ENCODE peak calls at places on chromosomes 11 and 22, in ten cellular contexts. Q, S, V, Z, R, F, N, D, T and X are unnamed samples.

GRCh38 chr11:100467821-100468508 is 219.1 kb upstream of the ARHGAP42 start:
- DNase-seq in D (no peak), R (no peak), N (no peak), F (no peak), S (no peak), Q (peak; percentile 5), V (no peak), Z (no peak), T (no peak), X (no peak)

GRCh38 chr11:96134622-96135021 is 208.4 kb downstream of the MAML2 start:
- DNase-seq in Q (no peak), R (peak; percentile 86), N (no peak), Z (no peak), F (no peak), D (no peak), V (no peak), T (no peak), S (no peak), X (no peak)

GRCh38 chr22:40200795-40201194 is 23.1 kb downstream of the TNRC6B start:
- DNase-seq in Q (no peak), R (no peak), F (no peak), S (no peak), D (no peak), N (no peak), V (no peak), Z (no peak), T (no peak), X (no peak)

GRCh38 chr11:88320149-88320559 is 17.4 kb downstream of the CTSC start:
- DNase-seq in R (peak; percentile 90), T (no peak), N (peak; percentile 76), Z (no peak), F (no peak), V (no peak), S (no peak), D (no peak), Q (peak; percentile 18), X (no peak)

GRCh38 chr11:87198266-87198881 is 160.6 kb downstream of the TMEM135 start:
- DNase-seq in S (no peak), R (no peak), T (no peak), Q (no peak), N (no peak), V (no peak), F (no peak), D (no peak), Z (no peak), X (no peak)

GRCh38 chr11:88315981-88316441 is 21.5 kb downstream of the CTSC start:
- DNase-seq in Q (no peak), F (no peak), R (peak; percentile 64), S (no peak), Z (no peak), D (no peak), N (no peak), T (no peak), V (no peak), X (no peak)

GRCh38 chr11:85647078-85647477 is 689 bp upstream of the TMEM126A start:
- DNase-seq in V (no peak), T (no peak), Q (no peak), R (no peak), F (no peak), N (no peak), D (no peak), Z (no peak), S (no peak), X (no peak)

GRCh38 chr11:9461068-9461759 is 402 bp downstream of the ZNF143 start:
- DNase-seq in T (peak; percentile 88), F (peak; percentile 75), Z (peak; percentile 90), S (peak; percentile 72), V (peak; percentile 96), Q (peak; percentile 83), R (peak; percentile 59), D (peak; percentile 65), N (peak; percentile 73), X (peak; percentile 73)

GRCh38 chr11:64406221-64406946 is 47.4 kb downstream of the RPS6KA4 start:
- DNase-seq in S (no peak), Z (no peak), V (peak; percentile 78), Q (no peak), F (no peak), D (no peak), N (no peak), T (no peak), R (no peak), X (no peak)

GRCh38 chr11:11813288-11813962 is 28.3 kb upstream of the USP47 start:
- DNase-seq in S (no peak), T (peak; percentile 43), F (no peak), V (peak; percentile 78), D (no peak), Q (no peak), R (peak; percentile 99), N (peak; percentile 93), Z (no peak), X (peak; percentile 33)

GRCh38 chr11:5476184-5476819 is 12.2 kb upstream of the OR52D1 start:
- DNase-seq in Q (peak; percentile 69), N (peak; percentile 12), R (peak; percentile 47), F (peak; percentile 58), D (no peak), Z (peak; percentile 72), V (no peak), S (peak; percentile 30), T (no peak), X (peak; percentile 13)

GRCh38 chr11:67045314-67045713 is 11.3 kb upstream of the RHOD start:
- DNase-seq in T (no peak), N (peak; percentile 89), Q (peak; percentile 92), F (no peak), S (no peak), V (no peak), Z (peak; percentile 69), D (no peak), R (peak; percentile 80), X (no peak)

GRCh38 chr11:96741068-96741467 is 351.3 kb downstream of the JRKL start:
- DNase-seq in V (no peak), S (no peak), T (no peak), Z (no peak), R (no peak), N (peak; percentile 10), Q (peak; percentile 3), F (no peak), D (no peak), X (no peak)

GRCh38 chr22:26174280-26174679 is 5.0 kb downstream of the SEZ6L start:
- DNase-seq in Z (no peak), D (no peak), F (peak; percentile 47), S (no peak), V (no peak), N (no peak), T (no peak), R (no peak), Q (peak; percentile 1), X (no peak)

GRCh38 chr11:98107736-98108135 is 913.0 kb upstream of the CNTN5 start:
- DNase-seq in D (no peak), V (no peak), T (no peak), Q (no peak), F (no peak), Z (no peak), R (no peak), N (no peak), S (no peak), X (no peak)

GRCh38 chr11:117152066-117152465 is 8.0 kb downstream of the PAFAH1B2 start:
- DNase-seq in F (no peak), N (no peak), Z (no peak), V (no peak), T (no peak), S (no peak), D (no peak), Q (no peak), R (no peak), X (no peak)

GRCh38 chr22:37848587-37849088 is 581 bp upstream of the EIF3L start:
- DNase-seq in F (no peak), Z (no peak), V (no peak), D (no peak), S (no peak), R (peak; percentile 36), T (no peak), N (no peak), Q (no peak), X (no peak)

GRCh38 chr11:82458777-82459176 is 274.9 kb downstream of the FAM181B start:
- DNase-seq in F (no peak), T (no peak), V (no peak), Q (no peak), Z (no peak), D (no peak), N (no peak), R (no peak), S (no peak), X (no peak)

GRCh38 chr22:19635644-19636043 is 78.7 kb upstream of the SEPTIN5 start:
- DNase-seq in Z (no peak), S (no peak), D (no peak), V (peak; percentile 7), R (no peak), T (no peak), N (no peak), F (no peak), Q (no peak), X (no peak)

GRCh38 chr11:10646956-10647355 is 46.6 kb downstream of the IRAG1 start:
- DNase-seq in S (no peak), V (peak; percentile 49), T (no peak), D (no peak), Q (no peak), R (no peak), N (no peak), F (no peak), Z (no peak), X (no peak)